ENCODE peak calls at places on chromosomes 3 and 15, in five cellular contexts. Y is lower lobe of right lung, T is thoracic aorta, A is dorsolateral prefrontal cortex, L is Panc1. R is an unnamed sample. For H3K27me3, the result is how much of the 10 kb centered on the place peaks cover.

GRCh38 chr3:38374221-38374620 is 27.6 kb downstream of the XYLB start:
- DNase-seq in A (no peak), Y (no peak), L (no peak), T (no peak), R (no peak)

GRCh38 chr3:193665370-193665989 is 72.5 kb downstream of the OPA1 start:
- DNase-seq in A (no peak), L (peak), T (no peak), Y (no peak), R (no peak)

GRCh38 chr3:18444597-18445420 is 19.7 kb upstream of the SATB1 start:
- DNase-seq in A (peak), L (no peak), Y (peak), T (no peak), R (peak)

GRCh38 chr15:31856581-31856980 is 173.7 kb upstream of the CHRNA7 start:
- DNase-seq in A (no peak), T (no peak), Y (no peak), L (no peak), R (no peak)

GRCh38 chr15:69903476-69904295 is 194.0 kb downstream of the TLE3 start:
- DNase-seq in A (no peak), T (no peak), Y (no peak), L (no peak), R (no peak)

GRCh38 chr3:125129512-125129962 is 73.7 kb upstream of the HEG1 start:
- DNase-seq in Y (no peak), A (peak), L (no peak), T (peak), R (no peak)

GRCh38 chr3:66538390-66538789 is 37.6 kb upstream of the LRIG1 start:
- DNase-seq in L (no peak), A (no peak), T (no peak), Y (no peak), R (no peak)

GRCh38 chr15:93420477-93420876 is 331.5 kb upstream of the RGMA start:
- DNase-seq in Y (no peak), A (no peak), L (no peak), T (no peak), R (no peak)

GRCh38 chr3:120153294-120153693 is 59.0 kb upstream of the GSK3B start:
- DNase-seq in A (no peak), Y (no peak), L (no peak), T (no peak), R (no peak)

GRCh38 chr15:58545307-58546065 is 113.7 kb downstream of the LIPC start:
- DNase-seq in A (no peak), Y (no peak), L (no peak), T (no peak), R (no peak)

GRCh38 chr15:36755341-36755740 is 175.9 kb downstream of the CDIN1 start:
- DNase-seq in L (no peak), Y (no peak), A (no peak), T (no peak), R (no peak)

GRCh38 chr3:100263583-100263982 is 2.8 kb downstream of the TBC1D23 start:
- DNase-seq in A (no peak), L (no peak), Y (no peak), T (no peak), R (no peak)

GRCh38 chr3:8629151-8630021 is 15.2 kb downstream of the SSUH2 start:
- DNase-seq in Y (peak), T (peak), A (peak), L (peak), R (peak)

GRCh38 chr3:187610926-187611545 is 59.2 kb downstream of the SST start:
- DNase-seq in Y (no peak), T (no peak), A (no peak), L (no peak), R (no peak)

GRCh38 chr3:76429536-76430177 is 610.2 kb upstream of the ROBO2 start:
- DNase-seq in A (no peak), T (no peak), L (no peak), Y (no peak), R (no peak)

GRCh38 chr15:83413054-83413719 is 34.0 kb upstream of the SH3GL3 start:
- DNase-seq in L (no peak), A (no peak), Y (no peak), T (no peak), R (no peak)

GRCh38 chr3:189363856-189364255 is 192.1 kb downstream of the TPRG1 start:
- DNase-seq in L (no peak), A (no peak), T (no peak), Y (no peak), R (no peak)

GRCh38 chr3:15377961-15378791 is 45.8 kb upstream of the SH3BP5 start:
- DNase-seq in Y (peak), L (peak), T (peak), A (peak), R (peak)

GRCh38 chr15:94359716-94360115 is 128.4 kb downstream of the MCTP2 start:
- DNase-seq in L (no peak), T (no peak), A (no peak), Y (no peak), R (no peak)

GRCh38 chr15:75043509-75044257 is 20.3 kb downstream of the PPCDC start:
- DNase-seq in L (no peak), Y (peak), A (peak), T (peak), R (peak)

GRCh38 chr3:121545049-121545563 is 682 bp downstream of the POLQ start:
- DNase-seq in Y (no peak), L (no peak), T (no peak), A (no peak), R (no peak)

GRCh38 chr3:184305577-184305976 is 6.5 kb downstream of the PSMD2 start:
- DNase-seq in L (no peak), Y (no peak), T (no peak), A (no peak), R (no peak)

GRCh38 chr15:43440721-43441281 is 52.2 kb downstream of the TP53BP1 start:
- DNase-seq in Y (no peak), L (peak), A (peak), T (peak), R (no peak)

GRCh38 chr3:189258261-189258660 is 86.5 kb downstream of the TPRG1 start:
- DNase-seq in L (no peak), A (no peak), T (no peak), Y (no peak), R (no peak)

GRCh38 chr3:120028271-120029047 is 65.8 kb downstream of the GSK3B start:
- DNase-seq in Y (no peak), L (no peak), T (no peak), A (no peak), R (no peak)

DNA sequence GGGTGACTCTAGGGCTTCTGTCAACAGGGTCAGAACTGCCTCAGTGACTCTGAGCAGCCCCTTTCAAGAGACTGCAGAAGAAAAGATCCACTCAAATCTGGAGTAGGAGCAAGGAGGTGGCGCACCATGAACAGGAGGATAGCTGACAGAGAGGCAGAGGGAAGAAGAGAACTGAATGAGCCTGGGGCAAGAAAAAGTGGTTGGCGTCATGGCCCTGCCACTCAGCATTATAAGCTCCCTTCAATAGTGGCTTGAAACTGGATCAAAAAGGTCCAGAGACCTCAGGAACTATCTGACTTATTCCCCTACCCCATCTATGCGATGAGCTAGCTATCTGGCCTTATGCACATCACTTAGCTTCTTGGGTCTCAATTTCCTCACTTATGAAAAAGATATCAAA is 66.6 kb downstream of the NCEH1 start:
- DNase-seq in T (no peak), A (no peak), Y (no peak), L (no peak), R (no peak)
- TF ChIP-seq CTCF in T (no peak), A (no peak), Y (no peak), L (no peak), R (no peak)

GRCh38 chr3:142693294-142693853 is 30.5 kb upstream of the TRPC1 start:
- DNase-seq in L (no peak), T (no peak), A (no peak), Y (no peak), R (no peak)
- H3K27me3 ChIP-seq in L (under half), T (under half), A (under half), Y (under half), R (under half)

GRCh38 chr3:141229132-141229531 is 2.5 kb upstream of the PXYLP1 start:
- DNase-seq in Y (no peak), T (no peak), A (no peak), L (no peak), R (no peak)

GRCh38 chr3:141225939-141226338 is 5.7 kb upstream of the PXYLP1 start:
- DNase-seq in Y (no peak), T (no peak), A (no peak), L (no peak), R (no peak)

GRCh38 chr3:141227752-141228151 is 3.9 kb upstream of the PXYLP1 start:
- DNase-seq in A (no peak), Y (no peak), T (no peak), L (no peak), R (no peak)

GRCh38 chr3:141228385-141228784 is 3.2 kb upstream of the PXYLP1 start:
- DNase-seq in Y (no peak), T (no peak), L (no peak), A (no peak), R (no peak)

DNA sequence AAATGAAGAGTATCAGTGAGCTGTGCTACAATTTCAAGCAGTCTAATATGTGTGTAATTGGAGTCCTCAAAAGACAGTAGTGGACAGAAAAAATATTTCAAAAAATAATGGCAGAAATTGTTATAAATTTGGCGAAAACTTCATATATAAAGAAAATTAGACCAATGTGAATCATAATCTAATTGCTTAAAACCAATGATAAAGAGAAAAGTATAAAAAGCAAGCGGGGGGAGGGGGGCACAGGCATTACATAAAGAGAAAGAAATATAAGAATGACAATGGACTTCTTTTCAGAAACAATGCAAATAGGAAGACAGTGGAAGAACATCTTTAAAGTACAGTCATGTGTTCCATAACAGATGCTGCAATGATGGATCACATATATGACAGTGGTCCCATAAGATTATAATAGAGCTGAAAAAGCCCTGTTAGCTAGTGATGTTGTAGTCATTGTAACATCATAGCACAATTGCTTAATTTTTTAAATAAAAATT is 7.9 kb upstream of the PXYLP1 start:
- DNase-seq in Y (no peak), T (no peak), A (no peak), L (no peak), R (no peak)
- H3K4me3 ChIP-seq in Y (no peak), T (no peak), A (no peak), L (no peak), R (no peak)

GRCh38 chr3:14156201-14156600 is 22.2 kb downstream of the XPC start:
- DNase-seq in L (no peak), Y (no peak), T (no peak), A (no peak), R (no peak)

GRCh38 chr3:14158370-14158769 is 20.0 kb downstream of the XPC start:
- DNase-seq in T (no peak), L (no peak), A (no peak), Y (no peak), R (no peak)

GRCh38 chr3:14154895-14155432 is 23.4 kb downstream of the XPC start:
- DNase-seq in T (no peak), A (no peak), Y (no peak), L (no peak), R (no peak)

GRCh38 chr3:14157951-14158350 is 20.4 kb downstream of the XPC start:
- DNase-seq in Y (no peak), T (no peak), L (no peak), A (no peak), R (no peak)

DNA sequence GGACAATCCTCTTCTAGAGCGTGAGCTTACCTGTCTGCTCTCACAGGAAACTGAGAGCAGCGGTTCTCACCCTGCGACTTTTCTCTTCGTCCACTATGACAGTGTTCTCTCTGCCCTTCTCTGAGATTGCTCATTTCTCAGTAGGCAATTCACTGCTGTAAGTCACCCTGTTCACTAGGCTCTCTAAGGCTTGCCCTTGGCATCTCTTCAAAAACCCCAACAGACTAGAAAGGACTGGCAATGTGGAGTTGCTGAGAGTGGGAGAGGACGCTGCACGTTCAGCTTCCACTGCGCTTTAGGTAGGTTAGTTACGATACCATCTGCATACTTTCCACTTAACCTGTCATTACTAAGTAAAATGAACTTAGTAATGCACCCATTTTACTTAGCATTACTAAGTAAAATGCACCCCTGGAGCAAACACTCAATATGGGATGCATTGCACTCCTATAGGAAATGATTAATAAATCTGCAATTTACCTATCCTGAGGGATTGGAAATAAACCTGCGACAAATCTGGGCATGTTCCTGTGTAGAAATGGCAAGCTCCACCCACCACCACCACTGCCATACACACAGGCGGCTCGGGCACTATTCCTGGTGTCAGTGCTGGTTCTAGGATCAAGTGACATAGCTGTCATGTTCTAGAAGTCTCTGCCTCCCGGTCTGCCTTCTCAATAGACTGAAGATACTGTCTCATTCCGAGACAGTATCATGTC is 21.4 kb downstream of the XPC start:
- DNase-seq in L (no peak), Y (no peak), T (no peak), A (no peak), R (no peak)
- TF ChIP-seq CTCF in L (no peak), Y (no peak), T (no peak), A (no peak), R (no peak)

GRCh38 chr15:41491889-41492288 is 1.8 kb upstream of the ITPKA start:
- DNase-seq in A (no peak), T (no peak), Y (no peak), L (no peak), R (no peak)
- H3K27me3 ChIP-seq in A (under half), T (under half), Y (under half), L (under half), R (under half)

GRCh38 chr3:114365909-114366308 is 72.1 kb downstream of the TIGIT start:
- DNase-seq in Y (no peak), T (no peak), A (no peak), L (no peak), R (no peak)

GRCh38 chr3:114364806-114365205 is 71.0 kb downstream of the TIGIT start:
- DNase-seq in L (no peak), A (no peak), Y (no peak), T (no peak), R (no peak)

GRCh38 chr3:114363554-114364202 is 69.8 kb downstream of the TIGIT start:
- DNase-seq in T (no peak), L (no peak), A (no peak), Y (no peak), R (no peak)

GRCh38 chr3:114362815-114363214 is 69.0 kb downstream of the TIGIT start:
- DNase-seq in A (no peak), T (no peak), L (no peak), Y (no peak), R (no peak)

GRCh38 chr3:114365268-114365667 is 71.4 kb downstream of the TIGIT start:
- DNase-seq in Y (no peak), A (no peak), T (no peak), L (no peak), R (no peak)
- H3K4me3 ChIP-seq in Y (no peak), A (no peak), T (no peak), L (no peak), R (no peak)

DNA sequence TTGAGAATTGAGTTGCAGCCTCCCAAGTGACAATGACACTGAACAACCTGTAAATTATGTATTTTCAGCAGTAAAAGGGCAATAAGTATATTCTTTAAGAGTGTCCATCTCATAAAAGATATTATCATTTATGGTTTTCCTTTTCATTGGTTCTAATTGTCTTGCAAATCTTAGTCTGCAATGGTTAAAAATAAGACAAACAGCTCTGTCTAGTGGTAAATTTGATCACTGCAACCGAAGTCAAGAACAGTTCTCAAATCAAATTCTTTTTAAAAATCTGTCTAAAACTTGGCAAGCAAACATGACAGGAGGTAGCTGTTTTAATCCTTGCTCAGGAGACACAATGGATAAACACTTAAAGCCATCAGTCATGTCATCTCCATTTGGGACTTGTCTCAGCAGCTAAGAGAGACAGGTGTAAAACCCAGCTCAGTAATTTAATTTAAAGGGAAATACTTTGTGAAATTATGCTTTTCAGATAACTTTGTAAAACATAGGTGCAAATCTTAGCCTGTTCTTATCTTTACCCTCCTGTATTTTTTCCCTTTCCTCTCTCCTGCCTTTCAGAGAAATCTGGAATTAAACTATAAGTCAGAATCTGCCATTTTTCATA is 150.3 kb upstream of the ARHGEF26 start:
- DNase-seq in Y (no peak), A (no peak), T (no peak), L (peak), R (no peak)
- TF ChIP-seq CTCF in Y (peak), A (peak), T (peak), L (peak), R (peak)

GRCh38 chr3:10709110-10709781 is 106.8 kb upstream of the SLC6A11 start:
- DNase-seq in L (no peak), A (no peak), T (no peak), Y (no peak), R (no peak)
- H3K27me3 ChIP-seq in L (under half), A (under half), T (under half), Y (half or more), R (under half)

GRCh38 chr15:66078929-66079275 is 174.6 kb downstream of the MEGF11 start:
- DNase-seq in L (no peak), T (no peak), A (no peak), Y (no peak), R (no peak)
- H3K4me3 ChIP-seq in L (no peak), T (no peak), A (no peak), Y (no peak), R (no peak)

R was measured in Peyer's patch.